ENCODE peak calls at places on chromosomes 2 and 18, in five cellular contexts. R is NCI-H82, F is RCC 7860, L is ELR, B is NCI-H510A treated with DMSO at 0.1 percent for 48 hours. J is an unnamed sample.

GRCh38 chr18:36441426-36441870 is 143.9 kb downstream of the FHOD3 start:
- DNase-seq in B (no peak), R (no peak), L (peak), F (no peak), J (no peak)

GRCh38 chr2:170391018-170391417 is 213.1 kb downstream of the MYO3B start:
- DNase-seq in F (no peak), R (peak), B (no peak), L (no peak), J (no peak)

GRCh38 chr18:61086657-61087056 is 246.6 kb upstream of the CDH20 start:
- DNase-seq in F (no peak), B (no peak), L (no peak), R (no peak), J (no peak)

GRCh38 chr2:100831831-100832230 is 11.9 kb downstream of the NPAS2 start:
- DNase-seq in F (no peak), L (no peak), R (no peak), B (no peak), J (no peak)

GRCh38 chr2:70686577-70687460 is 81.2 kb downstream of the ADD2 start:
- DNase-seq in B (peak), F (peak), R (peak), L (peak), J (no peak)

GRCh38 chr2:226114436-226114835 is 685.2 kb downstream of the IRS1 start:
- DNase-seq in L (peak), R (no peak), F (peak), B (no peak), J (no peak)

GRCh38 chr18:43720036-43720435 is 442.7 kb upstream of the SYT4 start:
- DNase-seq in R (no peak), B (no peak), L (no peak), F (no peak), J (no peak)

GRCh38 chr2:47082976-47083375 is 72.1 kb downstream of the STPG4 start:
- DNase-seq in L (no peak), B (no peak), R (no peak), F (no peak), J (no peak)

GRCh38 chr2:54206596-54206995 is 49.4 kb downstream of the TSPYL6 start:
- DNase-seq in R (peak), L (peak), F (no peak), B (peak), J (no peak)

GRCh38 chr2:223789423-223789822 is 48.0 kb downstream of the AP1S3 start:
- DNase-seq in L (no peak), R (no peak), F (no peak), B (no peak), J (no peak)

GRCh38 chr18:55452123-55452611 is 135.8 kb downstream of the TCF4 start:
- DNase-seq in B (no peak), L (no peak), R (no peak), F (no peak), J (no peak)

GRCh38 chr2:15560404-15560987 is 638 bp downstream of the NBAS start:
- DNase-seq in F (peak), L (peak), B (peak), R (peak), J (peak)

GRCh38 chr2:183253441-183254130 is 129.3 kb downstream of the NUP35 start:
- DNase-seq in B (no peak), F (no peak), R (peak), L (no peak), J (no peak)

GRCh38 chr18:57051586-57052044 is 95.3 kb upstream of the BOD1L2 start:
- DNase-seq in F (no peak), L (no peak), R (peak), B (no peak), J (peak)

GRCh38 chr2:64697286-64698023 is 43.7 kb upstream of the SERTAD2 start:
- DNase-seq in B (no peak), F (no peak), L (no peak), R (no peak), J (no peak)

GRCh38 chr2:150876201-150877085 is 385.2 kb downstream of the RBM43 start:
- DNase-seq in R (peak), L (no peak), F (no peak), B (no peak), J (no peak)

GRCh38 chr2:45855374-45855773 is 203.9 kb downstream of the PRKCE start:
- DNase-seq in F (no peak), R (no peak), L (no peak), B (no peak), J (no peak)

GRCh38 chr18:34795070-34795740 is 85.1 kb downstream of the DTNA start:
- DNase-seq in B (no peak), R (no peak), F (no peak), L (no peak), J (no peak)

GRCh38 chr2:51880153-51880552 is 848.2 kb upstream of the NRXN1 start:
- DNase-seq in F (no peak), B (no peak), R (no peak), L (no peak), J (no peak)

GRCh38 chr2:13581471-13581870 is 864.7 kb downstream of the TRIB2 start:
- DNase-seq in L (peak), F (no peak), B (no peak), R (peak), J (no peak)

GRCh38 chr2:76281176-76281841 is 570.6 kb upstream of the GCFC2 start:
- DNase-seq in R (peak), F (no peak), L (no peak), B (no peak), J (no peak)

GRCh38 chr18:63936156-63936931 is 12.8 kb upstream of the HMSD start:
- DNase-seq in R (peak), F (peak), L (peak), B (peak), J (peak)

GRCh38 chr2:105179469-105180372 is 61.8 kb upstream of the GPR45 start:
- DNase-seq in F (peak), R (peak), B (peak), L (peak), J (peak)

GRCh38 chr2:219495531-219496122 is 3.1 kb upstream of the GMPPA start:
- DNase-seq in B (peak), L (peak), F (peak), R (peak), J (peak)

GRCh38 chr2:100274076-100274475 is 48.2 kb downstream of the LONRF2 start:
- DNase-seq in L (no peak), F (no peak), B (peak), R (no peak), J (no peak)

GRCh38 chr2:55364189-55365055 is 55.2 kb downstream of the CCDC88A start:
- DNase-seq in L (peak), B (no peak), F (no peak), R (no peak), J (no peak)

GRCh38 chr2:233437439-233437955 is 83.2 kb downstream of the DGKD start:
- DNase-seq in L (no peak), R (no peak), B (no peak), F (no peak), J (no peak)

GRCh38 chr2:38443021-38443541 is 66.0 kb upstream of the ATL2 start:
- DNase-seq in R (peak), B (no peak), F (no peak), L (peak), J (no peak)

GRCh38 chr2:23528690-23529089 is 143.7 kb downstream of the KLHL29 start:
- DNase-seq in B (no peak), L (no peak), F (no peak), R (no peak), J (no peak)

GRCh38 chr2:74278176-74278575 is 65.0 kb downstream of the SLC4A5 start:
- DNase-seq in R (peak), F (no peak), B (no peak), L (no peak), J (peak)